ENCODE peak calls at places on chromosome 9, in five cellular contexts. M is posterior cingulate gyrus; D is stimulated activated CD4-positive, alpha-beta T cell treated with anti-CD3 and anti-CD28 coated beads, Interleukin-1b, Interleukin-23, amount 100 ng/mL, for 4 hours; W is D341Med; V is sciatic nerve. J is an unnamed sample.

GRCh38 chr9:15482146-15482545 is 28.6 kb downstream of the PSIP1 start:
- DNase-seq in V (no peak), D (no peak), W (no peak), M (no peak), J (no peak)

GRCh38 chr9:11142965-11143738 is 530.4 kb upstream of the PTPRD start:
- DNase-seq in D (no peak), V (no peak), W (no peak), M (no peak), J (no peak)

GRCh38 chr9:121596515-121596914 is 54.9 kb upstream of the DAB2IP start:
- DNase-seq in M (no peak), W (no peak), V (no peak), D (no peak), J (no peak)

GRCh38 chr9:92342825-92343488 is 17.2 kb downstream of the CENPP start:
- DNase-seq in M (no peak), V (no peak), D (no peak), W (no peak), J (no peak)

GRCh38 chr9:112037281-112038016 is 137.6 kb downstream of the SUSD1 start:
- DNase-seq in M (no peak), V (no peak), D (peak; percentile 43), W (no peak), J (no peak)

GRCh38 chr9:81664638-81665513 is 24.5 kb downstream of the TLE1 start:
- DNase-seq in M (no peak), W (no peak), V (no peak), D (no peak), J (no peak)

GRCh38 chr9:4077499-4078102 is 222.3 kb downstream of the GLIS3 start:
- DNase-seq in W (peak; percentile 65), D (peak; percentile 27), M (peak; percentile 45), V (peak; percentile 89), J (no peak)

GRCh38 chr9:136339173-136339957 is 12.0 kb downstream of the GPSM1 start:
- DNase-seq in W (no peak), M (peak; percentile 82), V (peak; percentile 85), D (no peak), J (peak; percentile 14)

GRCh38 chr9:5582835-5583195 is 46.1 kb upstream of the RIC1 start:
- DNase-seq in M (no peak), D (no peak), V (no peak), W (no peak), J (no peak)